ENCODE peak calls at places on chromosomes 2 and 18, in four cellular contexts. R is GM12865, O is psoas muscle, F is H7. E is an unnamed sample.

GRCh38 chr2:42879913-42880737 is 87.7 kb upstream of the HAAO start:
- DNase-seq in F (no peak), R (no peak), O (no peak), E (no peak)

GRCh38 chr2:106972782-106973181 is 86.8 kb upstream of the ST6GAL2 start:
- DNase-seq in O (no peak), R (no peak), F (no peak), E (no peak)

GRCh38 chr2:237450583-237450982 is 36.5 kb upstream of the MLPH start:
- DNase-seq in R (no peak), O (no peak), F (no peak), E (no peak)

GRCh38 chr2:113068706-113069485 is 1.1 kb downstream of the IL1F10 start:
- DNase-seq in F (no peak), O (no peak), R (no peak), E (no peak)

GRCh38 chr18:79753391-79753851 is 44.3 kb upstream of the KCNG2 start:
- DNase-seq in R (no peak), F (no peak), O (no peak), E (no peak)

GRCh38 chr2:186484062-186484735 is 1.9 kb upstream of the ZC3H15 start:
- DNase-seq in R (peak), F (no peak), O (no peak), E (no peak)

GRCh38 chr2:203893386-203893785 is 25.8 kb downstream of the CTLA4 start:
- DNase-seq in R (no peak), F (no peak), O (peak), E (no peak)

GRCh38 chr18:13176847-13177246 is 41.7 kb upstream of the LDLRAD4 start:
- DNase-seq in O (no peak), R (no peak), F (no peak), E (no peak)

GRCh38 chr18:79778291-79778791 is 19.4 kb upstream of the KCNG2 start:
- DNase-seq in F (peak), R (no peak), O (peak), E (no peak)

GRCh38 chr2:8086342-8086741 is 595.5 kb upstream of the ID2 start:
- DNase-seq in R (no peak), O (no peak), F (no peak), E (no peak)

GRCh38 chr2:120735750-120736170 is at the start of gene GLI2:
- DNase-seq in R (peak), F (peak), O (peak), E (peak)
- H3K4me3 ChIP-seq in R (no peak), F (peak), O (peak), E (peak)

GRCh38 chr2:37652199-37652640 is 19.2 kb downstream of the CDC42EP3 start:
- DNase-seq in R (peak), O (no peak), F (no peak), E (no peak)
- H3K4me3 ChIP-seq in R (peak), O (no peak), F (no peak), E (no peak)

GRCh38 chr2:102141011-102141914 is 1.3 kb upstream of the IL1R1 start:
- DNase-seq in O (no peak), F (peak), R (no peak), E (no peak)

GRCh38 chr2:102141915-102142828 is at the start of gene IL1R1:
- DNase-seq in O (peak), R (no peak), F (peak), E (no peak)

GRCh38 chr2:102144128-102144527 is 1.6 kb downstream of the IL1R1 start:
- DNase-seq in O (no peak), F (no peak), R (no peak), E (no peak)

GRCh38 chr2:102143450-102143985 is 972 bp downstream of the IL1R1 start:
- DNase-seq in F (no peak), R (no peak), O (no peak), E (no peak)

DNA sequence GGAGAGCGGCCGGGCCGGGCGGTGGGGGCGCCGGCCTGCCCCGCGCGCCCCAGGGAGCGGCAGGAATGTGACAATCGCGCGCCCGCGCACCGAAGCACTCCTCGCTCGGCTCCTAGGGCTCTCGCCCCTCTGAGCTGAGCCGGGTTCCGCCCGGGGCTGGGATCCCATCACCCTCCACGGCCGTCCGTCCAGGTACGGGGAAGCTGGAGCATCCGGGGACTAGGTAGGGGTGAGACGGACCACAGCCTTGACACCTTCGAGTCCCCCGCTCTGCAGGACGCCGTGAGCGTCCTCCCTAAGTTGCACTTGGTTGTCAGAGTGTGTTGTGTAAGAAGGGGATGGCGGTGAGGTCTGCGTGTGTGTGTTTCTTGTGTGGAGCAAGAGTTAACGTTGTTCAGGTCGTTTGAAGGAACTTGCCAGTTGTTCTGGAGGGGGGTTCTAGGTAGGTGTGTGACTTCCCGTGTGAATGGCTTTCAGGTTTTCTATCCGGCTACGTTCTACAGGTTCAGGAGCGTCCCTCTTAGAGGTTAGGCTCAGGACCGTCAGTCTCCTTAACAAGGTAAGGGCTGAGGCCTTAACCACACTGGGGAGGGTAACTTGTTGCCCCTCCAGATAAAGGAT is 393 bp downstream of the IL1R1 start:
- DNase-seq in R (no peak), F (no peak), O (no peak), E (no peak)
- H3K4me3 ChIP-seq in R (no peak), F (peak), O (peak), E (no peak)

GRCh38 chr18:34222025-34222395 is 2.7 kb downstream of the NOL4 start:
- DNase-seq in F (peak), R (peak), O (no peak), E (no peak)
- H3K4me3 ChIP-seq in F (peak), R (peak), O (peak), E (no peak)

GRCh38 chr2:73821669-73822068 is 7.1 kb upstream of the STAMBP start:
- DNase-seq in F (no peak), O (no peak), R (peak), E (no peak)

GRCh38 chr2:73823916-73824523 is 4.7 kb upstream of the STAMBP start:
- DNase-seq in R (peak), O (no peak), F (peak), E (peak)

GRCh38 chr2:73822991-73823390 is 5.8 kb upstream of the STAMBP start:
- DNase-seq in F (no peak), R (no peak), O (no peak), E (no peak)

GRCh38 chr2:73822276-73822675 is 6.5 kb upstream of the STAMBP start:
- DNase-seq in F (no peak), R (peak), O (no peak), E (no peak)

GRCh38 chr2:73823416-73823815 is 5.3 kb upstream of the STAMBP start:
- DNase-seq in F (no peak), R (no peak), O (no peak), E (no peak)
- H3K4me3 ChIP-seq in F (no peak), R (no peak), O (no peak), E (no peak)

GRCh38 chr2:68727698-68728375 is 6.8 kb upstream of the ARHGAP25 start:
- DNase-seq in R (no peak), F (no peak), O (no peak), E (no peak)

GRCh38 chr2:68722712-68723111 is 11.9 kb upstream of the ARHGAP25 start:
- DNase-seq in O (no peak), F (no peak), R (no peak), E (no peak)

GRCh38 chr2:68730828-68731227 is 3.8 kb upstream of the ARHGAP25 start:
- DNase-seq in F (no peak), O (no peak), R (no peak), E (no peak)

GRCh38 chr2:68726100-68726499 is 8.5 kb upstream of the ARHGAP25 start:
- DNase-seq in R (no peak), F (no peak), O (no peak), E (no peak)

GRCh38 chr2:68726608-68727367 is 7.8 kb upstream of the ARHGAP25 start:
- DNase-seq in O (no peak), R (peak), F (no peak), E (peak)
- H3K4me3 ChIP-seq in O (no peak), R (no peak), F (no peak), E (peak)

GRCh38 chr2:46780801-46781445 is 134.7 kb downstream of the MCFD2 start:
- DNase-seq in F (peak), O (peak), R (no peak), E (peak)
- H3K4me3 ChIP-seq in F (no peak), O (no peak), R (no peak), E (no peak)

GRCh38 chr2:54360055-54360792 is 95.9 kb upstream of the SPTBN1 start:
- DNase-seq in F (no peak), O (no peak), R (no peak), E (no peak)
- H3K4me3 ChIP-seq in F (no peak), O (peak), R (no peak), E (no peak)

GRCh38 chr2:144668493-144669110 is 148.7 kb upstream of the ZEB2 start:
- DNase-seq in F (no peak), O (no peak), R (no peak), E (no peak)
- H3K4me3 ChIP-seq in F (no peak), O (no peak), R (no peak), E (no peak)

E was measured in Jurkat, Clone E6-1.